ENCODE peak calls at places on chromosomes 5 and 9, in six cellular contexts. T, K, F, X, Z and C are unnamed samples.

GRCh38 chr9:14471041-14471440 is 157.1 kb upstream of the NFIB start:
- DNase-seq in T (no peak), Z (no peak), X (no peak), K (no peak), F (no peak), C (no peak)

GRCh38 chr5:179558912-179559279 is 8.5 kb downstream of the RUFY1 start:
- DNase-seq in K (peak), Z (no peak), F (no peak), X (peak), T (peak), C (peak)

GRCh38 chr5:163910226-163910625 is 404.8 kb downstream of the MAT2B start:
- DNase-seq in Z (no peak), X (no peak), T (no peak), K (no peak), F (no peak), C (no peak)

GRCh38 chr9:36485647-36486453 is 85.8 kb upstream of the RNF38 start:
- DNase-seq in K (no peak), T (peak), X (peak), F (no peak), Z (no peak), C (peak)

GRCh38 chr5:72611111-72611724 is 104.0 kb upstream of the ZNF366 start:
- DNase-seq in T (peak), X (peak), Z (no peak), K (peak), F (no peak), C (peak)

GRCh38 chr5:2737273-2738155 is 14.0 kb downstream of the IRX2 start:
- DNase-seq in T (peak), F (no peak), X (no peak), Z (no peak), K (no peak), C (no peak)

GRCh38 chr9:112403802-112404201 is 23.9 kb downstream of the HSDL2 start:
- DNase-seq in F (no peak), K (no peak), X (no peak), T (no peak), Z (no peak), C (no peak)

GRCh38 chr5:145805819-145806218 is 29.3 kb downstream of the PRELID2 start:
- DNase-seq in K (no peak), T (no peak), F (no peak), X (no peak), Z (no peak), C (no peak)

GRCh38 chr9:123365287-123365880 is 9.4 kb downstream of the CRB2 start:
- DNase-seq in X (no peak), K (no peak), Z (no peak), F (no peak), T (peak), C (peak)

GRCh38 chr5:58849995-58850667 is 267.3 kb downstream of the RAB3C start:
- DNase-seq in Z (no peak), T (peak), K (no peak), F (peak), X (no peak), C (peak)

GRCh38 chr9:93062364-93062763 is 3.9 kb downstream of the SUSD3 start:
- DNase-seq in T (peak), F (no peak), Z (no peak), X (no peak), K (no peak), C (no peak)

GRCh38 chr9:99105152-99106043 is 485 bp downstream of the TGFBR1 start:
- DNase-seq in Z (peak), F (no peak), K (peak), X (peak), T (peak), C (peak)

GRCh38 chr9:23686896-23687295 is 139.1 kb downstream of the ELAVL2 start:
- DNase-seq in F (no peak), X (no peak), K (no peak), T (no peak), Z (no peak), C (no peak)

GRCh38 chr9:118038713-118039112 is 334.5 kb downstream of the TLR4 start:
- DNase-seq in K (no peak), X (no peak), Z (no peak), F (no peak), T (peak), C (peak)

GRCh38 chr9:131671150-131671549 is 68.7 kb downstream of the RAPGEF1 start:
- DNase-seq in K (no peak), T (peak), F (no peak), X (no peak), Z (no peak), C (peak)

GRCh38 chr9:128390813-128391711 is 19.9 kb downstream of the URM1 start:
- DNase-seq in K (no peak), T (no peak), X (no peak), F (no peak), Z (no peak), C (no peak)

GRCh38 chr9:115170674-115171073 is 52.7 kb upstream of the TNC start:
- DNase-seq in Z (no peak), T (no peak), K (no peak), X (peak), F (peak), C (peak)

GRCh38 chr5:134148316-134148715 is 28.4 kb downstream of the SKP1 start:
- DNase-seq in F (no peak), K (no peak), T (no peak), Z (no peak), X (no peak), C (no peak)

GRCh38 chr9:85978496-85978895 is 37.5 kb downstream of the NAA35 start:
- DNase-seq in F (no peak), X (no peak), K (no peak), Z (no peak), T (no peak), C (no peak)

GRCh38 chr5:54146390-54146789 is 164.0 kb downstream of the ARL15 start:
- DNase-seq in Z (no peak), F (no peak), X (no peak), T (no peak), K (no peak), C (no peak)

GRCh38 chr5:102807878-102808502 is 52.9 kb downstream of the PAM start:
- DNase-seq in X (peak), F (peak), K (no peak), Z (peak), T (peak), C (peak)

GRCh38 chr5:158589939-158590338 is 509.8 kb downstream of the EBF1 start:
- DNase-seq in X (no peak), F (no peak), T (no peak), Z (no peak), K (no peak), C (no peak)

GRCh38 chr5:75052461-75053285 is at the start of gene GCNT4:
- DNase-seq in T (peak), F (no peak), Z (no peak), X (peak), K (no peak), C (peak)

GRCh38 chr9:114284316-114285060 is 38.4 kb upstream of the ORM1 start:
- DNase-seq in T (peak), F (no peak), Z (no peak), K (no peak), X (no peak), C (no peak)

GRCh38 chr9:133090752-133091325 is 29.1 kb downstream of the CEL start:
- DNase-seq in X (no peak), T (no peak), Z (no peak), K (no peak), F (no peak), C (no peak)
- H3K4me3 ChIP-seq in X (no peak), T (no peak), Z (no peak), K (no peak), F (no peak), C (no peak)

GRCh38 chr5:55923177-55923872 is 71.4 kb downstream of the IL6ST start:
- DNase-seq in F (no peak), T (peak), X (no peak), K (no peak), Z (no peak), C (peak)

GRCh38 chr5:55925181-55925580 is 69.6 kb downstream of the IL6ST start:
- DNase-seq in F (no peak), K (no peak), T (no peak), X (no peak), Z (no peak), C (no peak)

GRCh38 chr5:55925677-55926076 is 69.1 kb downstream of the IL6ST start:
- DNase-seq in Z (no peak), X (no peak), K (no peak), F (no peak), T (no peak), C (no peak)

GRCh38 chr5:55924744-55925143 is 70.0 kb downstream of the IL6ST start:
- DNase-seq in Z (no peak), X (no peak), F (no peak), T (no peak), K (no peak), C (no peak)

DNA sequence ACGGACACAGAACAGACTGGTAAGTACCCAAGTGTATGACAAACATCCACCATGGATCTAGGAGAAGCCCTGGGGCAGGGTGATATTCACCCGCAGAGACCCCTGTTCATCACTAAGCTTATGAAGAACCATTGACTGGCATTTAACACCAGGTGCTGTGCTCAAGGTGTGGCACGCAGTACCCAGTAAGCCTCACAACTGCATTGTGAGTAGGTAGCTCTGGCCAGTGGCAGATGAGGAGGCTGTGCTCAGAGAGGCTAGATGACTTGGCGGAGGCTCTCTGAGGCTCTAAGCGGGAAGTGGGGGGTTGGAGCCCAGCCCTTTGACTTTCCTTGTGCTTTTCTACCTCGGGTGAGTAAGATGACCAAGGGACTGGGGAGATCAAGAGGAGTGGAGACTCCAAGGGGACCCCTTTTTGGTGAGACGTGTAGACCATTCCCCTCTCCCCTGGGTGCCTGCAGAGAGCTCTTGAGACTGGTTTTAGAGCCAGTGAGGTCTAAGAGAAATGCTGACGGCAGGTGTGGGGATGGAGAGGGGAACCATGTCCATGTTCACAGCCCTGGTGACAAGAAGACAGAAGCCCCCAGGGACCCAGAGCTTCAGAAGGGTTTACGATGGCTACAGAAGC is 70.8 kb downstream of the IL6ST start:
- DNase-seq in K (no peak), Z (no peak), F (no peak), T (no peak), X (no peak), C (no peak)
- H3K4me3 ChIP-seq in K (no peak), Z (no peak), F (no peak), T (no peak), X (no peak), C (no peak)

DNA sequence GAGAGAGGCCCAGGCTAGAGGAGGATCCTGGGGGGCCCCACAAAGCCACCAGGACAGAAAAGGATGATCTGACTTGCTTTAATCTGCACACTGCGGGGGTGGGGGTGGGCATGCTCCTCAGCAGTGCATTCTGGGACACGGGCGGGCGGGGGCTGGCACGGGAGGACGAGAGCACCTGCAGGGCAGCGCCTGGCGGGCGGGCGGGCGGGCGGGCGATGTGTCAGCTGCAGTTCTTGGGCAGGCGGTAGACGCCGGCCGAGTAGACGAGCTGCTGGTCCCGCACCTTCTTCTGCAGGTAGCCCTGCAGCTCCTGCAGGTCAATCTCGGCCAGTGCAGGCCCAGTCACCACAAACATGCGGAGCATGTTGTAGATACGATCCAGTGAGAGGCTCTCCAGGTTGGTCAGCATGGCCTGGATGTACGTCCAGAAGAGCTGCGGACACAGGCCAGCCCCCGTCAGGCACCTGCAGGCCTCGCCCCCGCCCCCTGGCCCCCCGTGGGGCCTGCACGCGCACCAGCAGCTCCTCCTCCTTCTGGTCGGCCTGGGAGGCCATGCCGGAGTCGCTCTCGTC is 3.0 kb upstream of the TMEM210 start:
- DNase-seq in T (peak), K (no peak), Z (no peak), X (no peak), F (no peak), C (peak)
- H3K4me3 ChIP-seq in T (no peak), K (no peak), Z (no peak), X (no peak), F (no peak), C (no peak)

DNA sequence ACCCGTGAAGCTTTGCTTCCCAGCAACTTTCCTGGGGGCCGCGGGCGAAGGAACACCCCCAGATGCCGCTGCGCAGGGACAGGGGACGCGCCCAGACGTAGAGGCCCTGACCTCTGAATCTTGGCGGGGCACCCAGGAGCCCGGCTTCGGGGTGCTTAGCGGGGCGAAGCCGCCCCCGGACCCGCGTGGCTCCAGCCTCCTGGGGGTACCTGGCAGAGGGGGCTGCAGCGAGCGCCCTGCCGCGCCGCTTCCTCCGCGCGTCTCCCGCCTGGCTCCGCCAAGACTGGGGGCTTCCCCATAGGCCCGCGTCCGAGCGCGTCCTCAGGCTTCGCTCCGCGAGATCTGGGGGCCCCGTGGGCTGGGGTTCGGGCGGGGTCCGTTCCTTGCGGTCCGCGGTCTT is 23.0 kb upstream of the ZNF782 start:
- DNase-seq in T (no peak), Z (no peak), X (no peak), K (no peak), F (no peak), C (no peak)
- H3K4me3 ChIP-seq in T (no peak), Z (peak), X (no peak), K (no peak), F (peak), C (no peak)